ENCODE peak calls at places on chromosomes 4 and X, in five cellular contexts. J, K, R, H and W are unnamed samples.

GRCh38 chr4:88012652-88013051 is 5.2 kb downstream of the PKD2 start:
- DNase-seq in J (no peak), K (no peak), R (no peak), H (peak; percentile 52), W (no peak)

GRCh38 chr4:165403667-165404066 is 24.9 kb downstream of the CPE start:
- DNase-seq in J (no peak), K (no peak), R (peak; percentile 28), H (no peak), W (no peak)

GRCh38 chr4:94410678-94411206 is 41.0 kb upstream of the PDLIM5 start:
- DNase-seq in J (no peak), K (peak; percentile 42), R (no peak), H (no peak), W (no peak)

GRCh38 chr4:3201718-3202702 is 46.9 kb upstream of the MSANTD1 start:
- DNase-seq in J (no peak), K (no peak), R (no peak), H (peak; percentile 64), W (peak; percentile 33)

GRCh38 chrX:115229337-115229991 is 4.4 kb downstream of the LRCH2 start:
- DNase-seq in J (no peak), K (no peak), R (no peak), H (no peak), W (no peak)

GRCh38 chr4:178414042-178414441 is 971.8 kb upstream of the AGA start:
- DNase-seq in J (no peak), K (no peak), R (no peak), H (no peak), W (no peak)

GRCh38 chr4:181662383-181662782 is 580.8 kb upstream of the TENM3 start:
- DNase-seq in J (no peak), K (no peak), R (no peak), H (no peak), W (no peak)

GRCh38 chrX:132330156-132330729 is 111.0 kb upstream of the RAP2C start:
- DNase-seq in J (no peak), K (no peak), R (no peak), H (no peak), W (no peak)

GRCh38 chr4:76610751-76611150 is 175.7 kb downstream of the SHROOM3 start:
- DNase-seq in J (no peak), K (no peak), R (no peak), H (no peak), W (no peak)

GRCh38 chr4:109559625-109559982 is 442 bp upstream of the MCUB start:
- DNase-seq in J (no peak), K (peak; percentile 33), R (no peak), H (peak; percentile 54), W (no peak)

GRCh38 chr4:10715135-10715534 is 30.6 kb upstream of the CLNK start:
- DNase-seq in J (no peak), K (no peak), R (no peak), H (no peak), W (no peak)

GRCh38 chr4:117783716-117784115 is 250.6 kb upstream of the NDST3 start:
- DNase-seq in J (no peak), K (no peak), R (no peak), H (no peak), W (no peak)

GRCh38 chr4:151356510-151356909 is 31.1 kb upstream of the SH3D19 start:
- DNase-seq in J (no peak), K (no peak), R (no peak), H (no peak), W (no peak)

GRCh38 chr4:127648061-127648460 is 15.3 kb downstream of the INTU start:
- DNase-seq in J (no peak), K (no peak), R (no peak), H (no peak), W (no peak)

GRCh38 chr4:87150498-87151261 is 69.7 kb downstream of the KLHL8 start:
- DNase-seq in J (peak; percentile 73), K (peak; percentile 50), R (peak; percentile 75), H (peak; percentile 38), W (peak; percentile 14)

GRCh38 chrX:26918633-26919032 is 544.5 kb downstream of the PPP4R3C start:
- DNase-seq in J (peak; percentile 10), K (peak; percentile 46), R (no peak), H (peak; percentile 3), W (no peak)

GRCh38 chrX:118179161-118179560 is 62.6 kb upstream of the KLHL13 start:
- DNase-seq in J (no peak), K (no peak), R (no peak), H (no peak), W (no peak)